ENCODE peak calls at places on chromosome 18, in seven cellular contexts. H is HFFc6, D is fibroblast of villous mesenchyme, G is tibial nerve, N is AG04450, Z is uterus, Y is upper lobe of right lung. P is an unnamed sample.

GRCh38 chr18:44941519-44941918 is 260.8 kb downstream of the SETBP1 start:
- DNase-seq in G (no peak), Z (no peak), D (no peak), N (no peak), H (no peak), Y (no peak), P (no peak)

GRCh38 chr18:8350628-8351027 is 258.6 kb upstream of the RAB12 start:
- DNase-seq in H (no peak), D (no peak), N (no peak), G (no peak), Z (no peak), Y (no peak), P (no peak)

GRCh38 chr18:49843778-49844625 is 30.7 kb upstream of the ACAA2 start:
- DNase-seq in D (no peak), H (no peak), G (no peak), N (no peak), Z (no peak), Y (no peak), P (no peak)

GRCh38 chr18:63831080-63831788 is 56.0 kb downstream of the SERPINB7 start:
- DNase-seq in N (no peak), D (peak), H (peak), Y (no peak), Z (no peak), G (no peak), P (no peak)

GRCh38 chr18:23689616-23690504 is 607 bp downstream of the LAMA3 start:
- DNase-seq in Y (peak), N (no peak), Z (peak), G (no peak), H (no peak), D (no peak), P (no peak)

GRCh38 chr18:22233271-22233670 is 63.9 kb downstream of the GATA6 start:
- DNase-seq in D (no peak), G (no peak), H (no peak), Y (no peak), N (no peak), Z (no peak), P (no peak)

GRCh38 chr18:43129946-43130523 is 14.6 kb upstream of the RIT2 start:
- DNase-seq in Y (no peak), D (peak), Z (no peak), N (no peak), H (no peak), G (no peak), P (no peak)

GRCh38 chr18:31598021-31598805 is 6.5 kb downstream of the TTR start:
- DNase-seq in N (no peak), Y (no peak), Z (no peak), G (no peak), H (no peak), D (peak), P (no peak)

GRCh38 chr18:76130845-76131244 is 364.2 kb downstream of the ZNF516 start:
- DNase-seq in G (peak), D (no peak), Z (no peak), N (no peak), Y (no peak), H (no peak), P (no peak)

GRCh38 chr18:48333563-48333962 is 75.6 kb downstream of the ZBTB7C start:
- DNase-seq in H (no peak), Z (no peak), Y (no peak), N (no peak), D (no peak), G (no peak), P (no peak)

GRCh38 chr18:6406075-6406909 is 8.4 kb downstream of the L3MBTL4 start:
- DNase-seq in D (peak), H (no peak), N (no peak), Y (no peak), Z (no peak), G (no peak), P (no peak)

GRCh38 chr18:44741070-44741469 is 60.4 kb downstream of the SETBP1 start:
- DNase-seq in Z (no peak), H (no peak), Y (no peak), N (no peak), G (no peak), D (no peak), P (no peak)

GRCh38 chr18:48600746-48601090 is 61.9 kb downstream of the CTIF start:
- DNase-seq in N (no peak), D (peak), H (no peak), Y (no peak), Z (no peak), G (no peak), P (peak)

GRCh38 chr18:34280653-34281052 is 55.9 kb upstream of the NOL4 start:
- DNase-seq in H (no peak), Y (no peak), Z (no peak), N (no peak), D (no peak), G (no peak), P (no peak)

GRCh38 chr18:53541924-53542323 is 682.5 kb downstream of the MBD2 start:
- DNase-seq in N (no peak), G (no peak), Y (no peak), H (no peak), Z (no peak), D (no peak), P (no peak)

GRCh38 chr18:76234559-76234958 is 260.5 kb downstream of the ZNF516 start:
- DNase-seq in D (no peak), G (no peak), N (no peak), Y (no peak), Z (no peak), H (no peak), P (no peak)

GRCh38 chr18:77984178-77984577 is 734.5 kb downstream of the GALR1 start:
- DNase-seq in Z (no peak), Y (no peak), G (no peak), H (no peak), D (no peak), N (no peak), P (peak)

GRCh38 chr18:49664086-49664890 is 102.4 kb downstream of the LIPG start:
- DNase-seq in H (no peak), Z (peak), Y (no peak), G (no peak), D (no peak), N (no peak), P (no peak)

GRCh38 chr18:55228191-55228590 is 268.9 kb upstream of the CCDC68 start:
- DNase-seq in Y (no peak), N (peak), G (no peak), H (peak), Z (no peak), D (peak), P (no peak)
- TF ChIP-seq CTCF in Y (no peak), N (peak), G (no peak), H (peak), Z (no peak), D (no peak), P (no peak)

GRCh38 chr18:13370995-13371625 is 152.6 kb downstream of the LDLRAD4 start:
- DNase-seq in Y (no peak), N (no peak), H (no peak), D (no peak), G (no peak), Z (no peak), P (no peak)

GRCh38 chr18:13371689-13372404 is 153.3 kb downstream of the LDLRAD4 start:
- DNase-seq in Y (no peak), H (no peak), D (no peak), N (no peak), Z (no peak), G (no peak), P (no peak)

GRCh38 chr18:13368080-13368813 is 149.7 kb downstream of the LDLRAD4 start:
- DNase-seq in G (no peak), D (no peak), H (no peak), N (no peak), Z (no peak), Y (no peak), P (no peak)

GRCh38 chr18:13369353-13369752 is 150.8 kb downstream of the LDLRAD4 start:
- DNase-seq in Y (peak), Z (no peak), N (no peak), G (no peak), D (no peak), H (no peak), P (no peak)

DNA sequence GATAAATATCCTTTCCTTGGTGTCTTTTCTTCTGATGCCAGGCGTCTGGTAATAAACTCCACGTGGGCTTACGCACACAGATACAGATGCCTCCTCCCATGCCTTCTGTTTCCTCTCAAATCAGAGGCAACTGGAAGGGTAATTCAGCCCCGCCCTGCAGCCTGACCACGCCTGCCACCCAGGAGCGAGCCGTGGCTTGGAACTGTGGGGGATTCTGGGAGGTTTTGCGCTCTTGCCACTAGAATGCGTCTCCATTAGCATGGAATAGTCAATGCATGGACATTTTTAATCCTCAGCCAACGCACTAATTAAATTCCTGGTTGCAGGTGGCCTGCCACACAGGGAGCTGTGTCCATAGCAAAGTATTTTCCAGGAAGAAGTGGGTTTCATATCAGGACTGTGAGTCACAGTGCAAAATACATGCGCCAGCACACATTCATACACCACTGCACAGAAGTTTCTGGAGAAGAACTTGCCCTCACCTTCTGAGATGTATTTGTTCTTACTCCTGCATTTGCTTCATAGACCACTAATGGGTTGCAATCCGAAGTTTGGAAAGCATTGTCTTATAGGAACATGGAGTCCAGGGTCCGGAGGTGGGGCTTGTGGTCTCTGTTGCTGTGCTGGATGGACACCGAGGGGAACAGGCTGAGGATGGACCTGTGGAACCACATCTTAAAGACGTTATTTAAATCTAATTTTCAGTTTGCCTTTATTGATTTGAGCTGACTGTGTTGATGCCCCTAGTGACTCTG is 151.4 kb downstream of the LDLRAD4 start:
- DNase-seq in Z (no peak), N (no peak), D (peak), H (no peak), Y (no peak), G (no peak), P (no peak)
- TF ChIP-seq CTCF in Z (no peak), N (no peak), D (no peak), H (no peak), Y (no peak), G (no peak), P (no peak)

DNA sequence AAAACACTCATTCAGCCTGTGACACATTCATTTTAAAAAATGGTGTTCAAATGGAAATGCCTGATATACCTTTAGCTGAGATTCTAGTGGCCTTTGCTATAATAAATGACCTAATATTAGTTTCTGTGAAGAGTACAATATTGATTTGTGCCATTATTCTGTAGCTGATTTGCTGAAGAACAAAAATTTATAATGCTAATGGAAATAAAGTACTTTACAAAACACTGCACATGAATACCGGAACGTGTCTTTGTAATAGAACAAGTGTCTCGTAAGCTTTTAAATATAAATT is 138.7 kb downstream of the WDR7 start:
- DNase-seq in Z (no peak), H (no peak), N (no peak), G (no peak), D (no peak), Y (no peak), P (no peak)
- TF ChIP-seq CTCF in Z (no peak), H (peak), N (no peak), G (no peak), D (no peak), Y (peak), P (no peak)

GRCh38 chr18:46097853-46098615 is at the start of gene ATP5F1A:
- DNase-seq in N (peak), G (peak), Y (peak), Z (peak), H (peak), D (peak), P (peak)
- TF ChIP-seq CTCF in N (no peak), G (peak), Y (no peak), Z (no peak), H (no peak), D (peak), P (peak)

GRCh38 chr18:59898093-59898492 is 1.7 kb upstream of the PMAIP1 start:
- DNase-seq in Z (no peak), D (no peak), N (no peak), G (no peak), H (no peak), Y (no peak), P (no peak)

GRCh38 chr18:59898609-59899297 is 1.0 kb upstream of the PMAIP1 start:
- DNase-seq in G (no peak), D (no peak), Z (no peak), H (no peak), N (no peak), Y (no peak), P (no peak)

GRCh38 chr18:59900222-59901128 is 679 bp downstream of the PMAIP1 start:
- DNase-seq in D (peak), G (no peak), H (peak), Y (peak), Z (peak), N (no peak), P (no peak)

GRCh38 chr18:59897321-59897954 is 2.4 kb upstream of the PMAIP1 start:
- DNase-seq in Y (no peak), D (no peak), G (no peak), H (no peak), Z (no peak), N (no peak), P (no peak)

DNA sequence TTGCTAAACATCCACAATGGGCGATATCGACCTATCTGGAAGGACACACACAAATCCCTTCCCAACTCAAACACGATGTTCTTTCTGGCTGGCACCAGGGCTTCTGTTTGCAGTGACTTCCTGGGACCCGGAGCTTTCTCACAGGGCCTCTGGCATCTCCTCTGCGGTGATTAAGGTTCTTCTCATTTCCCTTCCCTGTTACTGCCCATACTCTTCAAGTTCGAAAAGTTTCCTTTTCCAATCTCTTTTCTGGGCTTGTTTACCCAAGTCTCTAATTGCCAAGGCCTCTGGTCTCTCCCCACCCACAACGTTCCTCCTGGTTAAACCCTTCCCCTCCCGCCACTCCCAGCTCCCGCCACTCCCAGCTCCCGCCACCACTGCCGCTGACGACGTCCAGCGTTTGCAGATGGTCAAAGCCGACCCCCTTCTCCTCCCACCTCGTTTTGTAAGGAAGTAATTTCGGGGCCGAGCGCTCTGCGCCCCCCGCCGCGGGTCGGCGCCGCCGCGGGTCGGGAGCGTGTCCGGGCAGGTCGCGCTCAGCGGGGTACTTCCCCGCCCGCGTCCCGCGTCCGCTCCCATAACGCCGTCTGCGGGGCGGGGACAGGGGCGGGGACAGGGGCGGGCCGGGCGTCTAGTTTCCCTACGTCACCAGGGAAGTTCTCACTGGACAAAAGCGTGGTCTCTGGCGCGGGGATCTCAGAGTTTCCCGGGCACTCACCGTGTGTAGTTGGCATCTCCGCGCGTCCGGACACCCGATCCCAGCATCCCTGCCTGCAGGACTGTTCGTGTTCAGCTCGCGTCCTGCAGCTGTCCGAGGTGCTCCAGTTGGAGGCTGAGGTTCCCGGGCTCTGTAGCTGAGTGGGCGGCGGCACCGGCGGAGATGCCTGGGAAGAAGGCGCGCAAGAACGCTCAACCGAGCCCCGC is at the start of gene PMAIP1:
- DNase-seq in G (peak), Z (peak), Y (peak), H (peak), N (peak), D (peak), P (peak)
- TF ChIP-seq CTCF in G (no peak), Z (no peak), Y (no peak), H (no peak), N (no peak), D (no peak), P (no peak)

DNA sequence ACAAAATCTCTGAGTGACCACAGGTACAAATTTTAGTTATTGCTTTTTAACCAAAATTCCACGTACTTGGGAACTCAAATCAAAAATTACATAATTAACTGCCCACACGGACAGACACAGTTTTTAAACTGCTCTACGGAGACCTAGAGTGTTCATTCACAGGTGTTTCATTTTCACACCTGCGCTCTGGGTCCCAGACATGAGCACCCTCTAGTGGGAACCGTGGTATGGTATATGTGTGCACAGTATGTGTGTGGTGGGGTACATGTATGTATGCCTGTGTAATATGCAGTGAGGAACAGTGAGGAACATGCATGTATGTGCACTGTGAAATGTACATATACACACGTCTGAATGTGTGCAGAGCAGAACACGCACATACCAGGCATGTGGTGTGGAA is 65.0 kb downstream of the PPP4R1 start:
- DNase-seq in H (no peak), G (no peak), N (no peak), D (no peak), Y (no peak), Z (no peak), P (no peak)
- TF ChIP-seq CTCF in H (peak), G (no peak), N (peak), D (no peak), Y (no peak), Z (no peak), P (no peak)

GRCh38 chr18:42074704-42075103 is 119.7 kb downstream of the PIK3C3 start:
- DNase-seq in Y (no peak), N (no peak), D (no peak), Z (no peak), H (no peak), G (no peak), P (no peak)

GRCh38 chr18:42067527-42067926 is 112.5 kb downstream of the PIK3C3 start:
- DNase-seq in G (no peak), H (no peak), Z (no peak), Y (no peak), N (no peak), D (no peak), P (no peak)

GRCh38 chr18:42069036-42069435 is 114.0 kb downstream of the PIK3C3 start:
- DNase-seq in H (no peak), N (no peak), G (no peak), Z (no peak), D (no peak), Y (no peak), P (no peak)

GRCh38 chr18:42068030-42068429 is 113.0 kb downstream of the PIK3C3 start:
- DNase-seq in Z (no peak), H (no peak), G (no peak), N (no peak), D (peak), Y (no peak), P (no peak)

DNA sequence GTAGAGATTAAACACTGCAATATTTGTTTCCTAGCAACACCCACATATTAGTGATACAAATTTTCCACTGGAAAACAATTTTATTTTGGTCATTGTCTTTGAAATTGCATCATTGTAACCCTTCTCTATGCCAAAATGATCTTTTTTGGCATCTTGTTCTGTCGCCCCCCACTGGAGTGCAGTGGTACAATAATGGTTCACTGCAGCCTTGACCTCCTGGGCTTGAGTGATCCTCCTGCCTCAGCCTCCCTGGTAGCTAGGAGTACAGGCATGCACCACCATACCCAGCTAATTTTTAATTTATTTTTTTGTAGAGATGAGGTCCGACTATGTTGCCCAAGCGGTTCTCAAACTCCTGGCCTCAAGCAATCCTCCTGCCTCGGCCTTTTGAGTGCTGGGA is 117.4 kb downstream of the PIK3C3 start:
- DNase-seq in Y (no peak), H (no peak), D (no peak), N (no peak), G (no peak), Z (no peak), P (no peak)
- TF ChIP-seq CTCF in Y (no peak), H (peak), D (no peak), N (peak), G (no peak), Z (no peak), P (no peak)

DNA sequence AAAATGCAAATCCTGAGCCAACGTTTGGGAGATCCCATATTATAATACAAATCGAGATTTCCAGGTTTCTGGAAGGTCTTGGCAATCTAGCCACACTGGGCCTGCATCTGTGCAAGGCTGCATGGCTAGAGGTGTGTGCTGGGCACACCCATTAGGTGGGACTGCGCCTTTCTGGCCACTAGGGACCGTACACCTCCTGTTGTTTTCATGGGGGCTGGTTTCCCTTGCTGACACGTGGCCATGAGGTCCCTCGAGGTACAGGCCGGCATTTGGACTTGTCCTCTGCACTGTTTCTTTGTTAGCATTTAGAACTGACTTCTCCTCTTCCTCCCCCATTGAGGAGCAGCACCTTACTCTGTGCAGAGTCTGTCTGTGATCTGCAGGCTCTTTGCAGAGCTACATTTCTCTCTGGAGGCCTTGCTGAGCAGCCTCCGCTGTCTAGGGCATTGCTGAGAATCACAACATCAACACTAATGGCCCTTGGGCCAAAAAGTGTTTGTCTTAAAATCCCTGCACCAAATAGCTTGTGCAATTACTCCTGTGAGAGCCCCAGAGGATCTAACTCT is 131.2 kb downstream of the NEDD4L start:
- DNase-seq in D (no peak), Z (no peak), H (no peak), N (no peak), G (no peak), Y (no peak), P (no peak)
- TF ChIP-seq CTCF in D (no peak), Z (no peak), H (peak), N (no peak), G (no peak), Y (no peak), P (no peak)

GRCh38 chr18:79677221-79677620 is 2.4 kb upstream of the CTDP1 start:
- DNase-seq in G (no peak), D (no peak), Z (no peak), H (no peak), N (no peak), Y (no peak), P (no peak)
- TF ChIP-seq CTCF in G (no peak), D (no peak), Z (no peak), H (no peak), N (no peak), Y (no peak), P (no peak)

P was measured in dorsolateral prefrontal cortex.